ENCODE peak calls at places on chromosomes 11 and 22, in ten cellular contexts. T, M, H, O, P, K, F, A, G and W are unnamed samples.

GRCh38 chr11:119356349-119357031 is 10.0 kb upstream of the MFRP start:
- DNase-seq in P (peak), O (peak), M (peak), H (peak), G (peak), K (peak), T (peak), A (peak), F (peak), W (peak)

GRCh38 chr22:36386351-36386899 is 1.3 kb downstream of the MYH9 start:
- DNase-seq in K (peak), H (peak), A (peak), F (peak), P (no peak), G (peak), T (no peak), M (peak), O (peak), W (peak)

GRCh38 chr11:125429174-125429707 is 66.8 kb downstream of the FEZ1 start:
- DNase-seq in G (peak), P (peak), K (peak), M (peak), T (peak), O (peak), A (peak), H (peak), F (peak), W (peak)

GRCh38 chr22:46280999-46281623 is 13.3 kb downstream of the TTC38 start:
- DNase-seq in F (no peak), H (no peak), A (no peak), O (no peak), K (no peak), G (peak), T (no peak), M (no peak), P (no peak), W (no peak)

GRCh38 chr22:38956551-38956950 is 858 bp upstream of the APOBEC3A start:
- DNase-seq in T (no peak), O (no peak), K (no peak), M (no peak), F (no peak), A (no peak), G (no peak), H (no peak), P (no peak), W (no peak)

GRCh38 chr22:41367680-41368542 is 13.8 kb upstream of the TEF start:
- DNase-seq in O (peak), A (peak), G (peak), K (peak), F (no peak), T (no peak), H (no peak), M (peak), P (no peak), W (no peak)

GRCh38 chr22:29734853-29735252 is 15.1 kb downstream of the CABP7 start:
- DNase-seq in G (no peak), F (no peak), A (peak), H (no peak), P (no peak), O (no peak), T (no peak), M (no peak), K (no peak), W (no peak)

GRCh38 chr11:35579557-35580396 is 38.5 kb upstream of the FJX1 start:
- DNase-seq in F (no peak), K (no peak), T (no peak), G (no peak), O (no peak), P (no peak), A (no peak), H (no peak), M (no peak), W (peak)

GRCh38 chr22:36321797-36322601 is 65.8 kb downstream of the MYH9 start:
- DNase-seq in H (no peak), G (no peak), P (no peak), T (no peak), O (no peak), K (no peak), F (no peak), M (no peak), A (no peak), W (no peak)

GRCh38 chr22:48378673-48379072 is 1449.0 kb downstream of the BRD1 start:
- DNase-seq in F (no peak), A (no peak), O (no peak), G (no peak), H (no peak), T (no peak), P (no peak), M (no peak), K (no peak), W (no peak)

GRCh38 chr11:13054278-13054677 is 45.2 kb downstream of the RASSF10 start:
- DNase-seq in M (no peak), H (no peak), A (no peak), K (no peak), G (no peak), F (no peak), T (no peak), P (no peak), O (no peak), W (no peak)

GRCh38 chr22:30523646-30524489 is 18.4 kb upstream of the SEC14L4 start:
- DNase-seq in A (no peak), T (no peak), G (no peak), P (no peak), O (no peak), M (no peak), K (no peak), F (no peak), H (no peak), W (no peak)

GRCh38 chr11:132352497-132352896 is 982.1 kb downstream of the NTM start:
- DNase-seq in M (no peak), P (no peak), K (no peak), H (no peak), T (no peak), O (no peak), F (no peak), A (no peak), G (no peak), W (no peak)